ENCODE peak calls at places on chromosomes 13 and 19, in eight cellular contexts. W, J, M, L, V, D, U and H are unnamed samples.

GRCh38 chr19:10420444-10421239 is at the start of gene PDE4A:
- DNase-seq in M (no peak), W (no peak), D (no peak), L (no peak), U (peak; percentile 61), J (no peak), V (no peak), H (peak; percentile 46)

GRCh38 chr19:12935071-12935470 is 1.6 kb upstream of the FARSA start:
- DNase-seq in V (no peak), L (no peak), U (no peak), M (no peak), W (no peak), D (no peak), J (no peak), H (no peak)

GRCh38 chr19:51157265-51157664 is 15.2 kb downstream of the SIGLEC7 start:
- DNase-seq in J (no peak), M (no peak), U (no peak), L (no peak), D (no peak), V (no peak), W (no peak), H (no peak)

GRCh38 chr13:83620535-83621220 is 261.6 kb downstream of the SLITRK1 start:
- DNase-seq in M (no peak), W (peak; percentile 61), D (no peak), J (no peak), U (no peak), V (no peak), L (no peak), H (no peak)

GRCh38 chr19:7494416-7495098 is 5.7 kb upstream of the PEX11G start:
- DNase-seq in D (peak; percentile 40), U (no peak), J (no peak), L (peak; percentile 88), W (peak; percentile 42), M (no peak), V (peak; percentile 74), H (peak; percentile 93)

GRCh38 chr13:33743438-33744368 is 74.2 kb upstream of the RFC3 start:
- DNase-seq in L (peak; percentile 13), V (no peak), U (no peak), W (no peak), J (no peak), M (no peak), D (no peak), H (no peak)

GRCh38 chr13:89465366-89465765 is 1794.2 kb downstream of the SLITRK5 start:
- DNase-seq in D (no peak), U (no peak), V (no peak), M (no peak), W (peak; percentile 51), L (no peak), J (no peak), H (peak; percentile 4)

GRCh38 chr19:10517760-10518443 is 655 bp upstream of the S1PR5 start:
- DNase-seq in M (no peak), D (no peak), U (no peak), L (no peak), V (no peak), J (no peak), W (no peak), H (peak; percentile 80)

GRCh38 chr19:41624515-41624914 is 2.4 kb downstream of the CEACAM4 start:
- DNase-seq in W (no peak), U (no peak), J (no peak), L (no peak), V (no peak), M (no peak), D (no peak), H (no peak)

GRCh38 chr19:29927944-29928669 is 13.9 kb upstream of the URI1 start:
- DNase-seq in V (no peak), M (no peak), L (no peak), W (no peak), J (no peak), U (no peak), D (no peak), H (no peak)

GRCh38 chr13:110920038-110920437 is 5.2 kb upstream of the ANKRD10 start:
- DNase-seq in L (peak; percentile 52), W (no peak), V (no peak), M (no peak), D (peak; percentile 36), U (no peak), J (no peak), H (no peak)

GRCh38 chr13:113428469-113428865 is 24.8 kb downstream of the ADPRHL1 start:
- DNase-seq in V (no peak), D (no peak), J (no peak), M (no peak), W (no peak), L (no peak), U (no peak), H (no peak)

GRCh38 chr13:53151692-53152421 is 123.2 kb downstream of the OLFM4 start:
- DNase-seq in D (no peak), J (no peak), U (no peak), V (no peak), L (peak; percentile 67), W (peak; percentile 42), M (peak; percentile 44), H (peak; percentile 37)

GRCh38 chr19:39845621-39846175 is 481 bp downstream of the FBL start:
- DNase-seq in M (no peak), V (peak; percentile 30), J (no peak), U (peak; percentile 44), W (no peak), D (no peak), L (no peak), H (peak; percentile 51)
- H3K4me1 ChIP-seq in M (peaks cover 27% of the 10 kb centered on the region), V (peaks cover 5% of the 10 kb centered on the region), J (no peaks in the 10 kb centered on the region), U (peaks cover 24% of the 10 kb centered on the region), W (peaks cover 12% of the 10 kb centered on the region), D (peaks cover 32% of the 10 kb centered on the region), L (peaks cover 47% of the 10 kb centered on the region), H (peaks cover 16% of the 10 kb centered on the region)

GRCh38 chr19:45420871-45421270 is 2.8 kb downstream of the ERCC1 start:
- DNase-seq in M (no peak), V (no peak), W (no peak), L (no peak), D (no peak), U (no peak), J (no peak), H (no peak)

GRCh38 chr19:45421953-45422498 is 1.7 kb downstream of the ERCC1 start:
- DNase-seq in U (no peak), V (no peak), D (no peak), M (no peak), J (no peak), L (no peak), W (no peak), H (no peak)

GRCh38 chr19:45423589-45424190 is at the start of gene ERCC1:
- DNase-seq in L (peak; percentile 99), J (peak; percentile 93), D (peak; percentile 95), U (peak; percentile 99), V (no peak), W (peak; percentile 94), M (no peak), H (peak; percentile 97)

GRCh38 chr19:45423033-45423588 is 606 bp downstream of the ERCC1 start:
- DNase-seq in L (no peak), J (no peak), U (no peak), V (peak; percentile 98), M (peak; percentile 99), W (no peak), D (no peak), H (no peak)

GRCh38 chr19:45424191-45425058 is 708 bp upstream of the ERCC1 start:
- DNase-seq in L (peak; percentile 81), V (peak; percentile 70), W (peak; percentile 92), M (peak; percentile 75), U (peak; percentile 76), D (peak; percentile 82), J (peak; percentile 59), H (peak; percentile 99)
- H3K4me1 ChIP-seq in L (peaks cover 38% of the 10 kb centered on the region), V (peaks cover 10% of the 10 kb centered on the region), W (peaks cover 27% of the 10 kb centered on the region), M (peaks cover 35% of the 10 kb centered on the region), U (peaks cover 16% of the 10 kb centered on the region), D (peaks cover 30% of the 10 kb centered on the region), J (no peaks in the 10 kb centered on the region), H (peaks cover 29% of the 10 kb centered on the region)

DNA sequence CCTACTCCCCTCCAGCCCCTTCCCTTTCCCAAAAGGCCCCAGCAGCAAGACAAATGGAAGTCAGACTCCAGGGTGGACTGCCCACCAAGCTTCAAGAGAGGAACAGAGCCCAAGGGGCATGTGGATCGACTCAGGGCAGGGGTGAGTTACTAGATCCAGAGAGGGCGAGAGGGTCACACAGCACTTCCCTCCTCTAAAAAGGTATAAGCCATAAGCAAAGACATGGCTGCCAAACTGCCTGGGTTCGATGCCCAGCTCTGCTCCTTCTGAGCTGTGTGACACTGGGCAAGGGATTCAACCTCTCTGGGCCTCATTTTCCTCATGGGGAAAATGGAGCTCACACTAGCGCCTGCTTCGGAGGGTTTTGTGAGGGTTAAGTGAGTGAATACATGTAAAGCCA is 3.8 kb downstream of the PPP1R14A start:
- DNase-seq in U (no peak), L (no peak), M (no peak), V (no peak), W (no peak), D (no peak), J (no peak), H (no peak)
- H3K4me1 ChIP-seq in U (peaks cover 27% of the 10 kb centered on the region), L (peaks cover 47% of the 10 kb centered on the region), M (peaks cover 32% of the 10 kb centered on the region), V (peaks cover 26% of the 10 kb centered on the region), W (peaks cover 16% of the 10 kb centered on the region), D (no peaks in the 10 kb centered on the region), J (no peaks in the 10 kb centered on the region), H (peaks cover 41% of the 10 kb centered on the region)

GRCh38 chr19:5974721-5975387 is 3.1 kb downstream of the RANBP3 start:
- DNase-seq in V (no peak), U (no peak), J (no peak), W (no peak), D (no peak), M (no peak), L (no peak), H (no peak)

GRCh38 chr19:5975388-5975728 is 2.6 kb downstream of the RANBP3 start:
- DNase-seq in L (no peak), U (no peak), D (no peak), V (no peak), W (no peak), J (no peak), M (no peak), H (no peak)

GRCh38 chr19:5972355-5972731 is 5.6 kb downstream of the RANBP3 start:
- DNase-seq in J (no peak), U (no peak), L (no peak), V (no peak), M (no peak), W (no peak), D (no peak), H (no peak)

GRCh38 chr19:5973376-5973775 is 4.6 kb downstream of the RANBP3 start:
- DNase-seq in J (no peak), V (no peak), L (no peak), U (no peak), W (no peak), D (no peak), M (no peak), H (no peak)

DNA sequence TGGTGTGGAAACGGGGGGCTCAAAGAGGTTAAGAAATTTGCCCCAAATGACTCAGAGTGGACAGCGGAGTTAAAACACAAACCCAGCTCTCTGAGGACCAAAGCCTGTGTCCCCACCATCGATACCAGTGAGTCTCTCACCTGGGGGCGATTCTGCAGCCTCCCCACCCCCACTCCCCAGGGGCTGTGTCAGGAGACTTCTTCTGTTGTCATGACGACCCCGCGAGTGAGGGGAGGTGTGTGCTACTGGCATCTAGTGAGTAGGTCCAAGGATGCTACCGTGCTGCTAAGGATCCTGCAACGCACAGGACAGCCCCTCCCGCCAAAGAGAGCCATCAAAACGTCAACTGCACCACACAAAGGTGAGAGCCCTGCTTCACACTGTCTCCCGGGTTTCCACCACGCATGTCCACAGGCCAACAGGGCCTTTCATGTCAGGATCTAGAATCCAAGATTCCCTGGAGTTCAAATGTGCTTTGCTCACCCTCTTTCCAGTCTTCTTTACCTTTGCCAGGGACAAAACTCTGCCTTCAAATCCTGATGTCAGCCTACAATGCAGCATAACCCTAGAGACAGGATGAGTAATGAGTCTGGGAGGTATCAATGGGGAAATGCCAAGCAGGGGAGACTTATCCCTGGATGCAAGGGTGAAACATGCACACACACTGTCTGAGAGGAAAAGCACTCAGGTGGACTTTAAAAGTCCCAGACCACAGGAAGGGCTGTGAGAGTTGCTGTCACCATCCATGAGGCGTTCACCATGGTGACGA is 3.9 kb downstream of the RANBP3 start:
- DNase-seq in M (no peak), W (no peak), D (no peak), U (no peak), J (no peak), V (no peak), L (no peak), H (no peak)
- H3K4me1 ChIP-seq in M (peaks cover 53% of the 10 kb centered on the region), W (peaks cover 22% of the 10 kb centered on the region), D (peaks cover 51% of the 10 kb centered on the region), U (peaks cover 42% of the 10 kb centered on the region), J (peaks cover 10% of the 10 kb centered on the region), V (peaks cover 31% of the 10 kb centered on the region), L (peaks cover 79% of the 10 kb centered on the region), H (peaks cover 25% of the 10 kb centered on the region)